ENCODE peak calls at places on chromosomes 11 and 22, in ten cellular contexts. W is CD8-positive, alpha-beta memory T cell; E is fibroblast of the aortic adventitia; Q is heart right ventricle; T is AG10803; A is PC-3; J is suprapubic skin; D is hepatocyte; V is cardiac fibroblast; I is fibroblast of mammary gland. L is an unnamed sample.

GRCh38 chr11:111417766-111418435 is 38.8 kb upstream of the POU2AF1 start:
- DNase-seq in W (no peak), E (peak), Q (peak), T (peak), A (no peak), J (no peak), D (peak), V (peak), I (peak), L (no peak)

GRCh38 chr11:131592734-131593133 is 222.3 kb downstream of the NTM start:
- DNase-seq in W (no peak), E (no peak), Q (no peak), T (no peak), A (no peak), J (no peak), D (no peak), V (no peak), I (no peak), L (no peak)

GRCh38 chr11:131889760-131890620 is 519.6 kb downstream of the NTM start:
- DNase-seq in W (no peak), E (no peak), Q (no peak), T (peak), A (no peak), J (no peak), D (no peak), V (peak), I (no peak), L (no peak)

GRCh38 chr22:23832226-23833016 is 6.4 kb downstream of the DERL3 start:
- DNase-seq in W (no peak), E (no peak), Q (no peak), T (no peak), A (no peak), J (peak), D (no peak), V (no peak), I (no peak), L (no peak)

GRCh38 chr22:28514314-28514713 is 165.3 kb downstream of the TTC28 start:
- DNase-seq in W (no peak), E (peak), Q (no peak), T (peak), A (no peak), J (no peak), D (no peak), V (peak), I (peak), L (no peak)

GRCh38 chr11:92810423-92810822 is 159.0 kb upstream of the MTNR1B start:
- DNase-seq in W (no peak), E (no peak), Q (no peak), T (no peak), A (no peak), J (no peak), D (no peak), V (no peak), I (no peak), L (no peak)

GRCh38 chr11:12204506-12204905 is 94.1 kb downstream of the MICAL2 start:
- DNase-seq in W (no peak), E (no peak), Q (no peak), T (no peak), A (no peak), J (no peak), D (no peak), V (no peak), I (no peak), L (no peak)

GRCh38 chr22:23233746-23234408 is 53.6 kb downstream of the BCR start:
- DNase-seq in W (no peak), E (peak), Q (peak), T (peak), A (peak), J (no peak), D (peak), V (peak), I (peak), L (no peak)

GRCh38 chr22:35559354-35560005 is 18.8 kb downstream of the RASD2 start:
- DNase-seq in W (no peak), E (no peak), Q (no peak), T (peak), A (no peak), J (no peak), D (no peak), V (no peak), I (no peak), L (no peak)

GRCh38 chr11:35418847-35419712 is at the start of gene SLC1A2:
- DNase-seq in W (no peak), E (peak), Q (peak), T (peak), A (no peak), J (no peak), D (peak), V (peak), I (peak), L (peak)

GRCh38 chr11:21625982-21626381 is 566.9 kb upstream of the ANO5 start:
- DNase-seq in W (no peak), E (no peak), Q (peak), T (no peak), A (no peak), J (no peak), D (no peak), V (no peak), I (no peak), L (no peak)

GRCh38 chr11:109547356-109548027 is 125.5 kb downstream of the C11orf87 start:
- DNase-seq in W (no peak), E (peak), Q (no peak), T (peak), A (peak), J (no peak), D (no peak), V (peak), I (peak), L (no peak)

GRCh38 chr22:50739279-50739691 is 1.3 kb downstream of the ACR start:
- DNase-seq in W (no peak), E (no peak), Q (no peak), T (no peak), A (no peak), J (no peak), D (no peak), V (no peak), I (no peak), L (no peak)

GRCh38 chr11:71305451-71306125 is 53.2 kb upstream of the SHANK2 start:
- DNase-seq in W (no peak), E (no peak), Q (no peak), T (no peak), A (no peak), J (peak), D (no peak), V (no peak), I (no peak), L (no peak)

GRCh38 chr11:10117709-10118341 is 176.2 kb downstream of the SBF2 start:
- DNase-seq in W (no peak), E (peak), Q (no peak), T (peak), A (peak), J (no peak), D (no peak), V (peak), I (peak), L (no peak)

GRCh38 chr11:68269414-68270081 is 2.2 kb downstream of the C11orf24 start:
- DNase-seq in W (no peak), E (peak), Q (no peak), T (peak), A (peak), J (no peak), D (peak), V (peak), I (peak), L (no peak)

GRCh38 chr22:19068784-19069271 is 53.4 kb downstream of the DGCR2 start:
- DNase-seq in W (no peak), E (no peak), Q (no peak), T (no peak), A (no peak), J (peak), D (no peak), V (no peak), I (no peak), L (no peak)

GRCh38 chr22:42344391-42344861 is 74.0 kb upstream of the TCF20 start:
- DNase-seq in W (no peak), E (peak), Q (no peak), T (peak), A (no peak), J (no peak), D (peak), V (peak), I (no peak), L (no peak)

GRCh38 chr11:43941257-43941879 is 1.1 kb upstream of the C11orf96 start:
- DNase-seq in W (no peak), E (peak), Q (no peak), T (no peak), A (no peak), J (no peak), D (no peak), V (peak), I (peak), L (peak)

GRCh38 chr11:130407978-130408377 is 20.4 kb downstream of the ADAMTS8 start:
- DNase-seq in W (no peak), E (peak), Q (peak), T (peak), A (peak), J (no peak), D (peak), V (peak), I (peak), L (no peak)

DNA sequence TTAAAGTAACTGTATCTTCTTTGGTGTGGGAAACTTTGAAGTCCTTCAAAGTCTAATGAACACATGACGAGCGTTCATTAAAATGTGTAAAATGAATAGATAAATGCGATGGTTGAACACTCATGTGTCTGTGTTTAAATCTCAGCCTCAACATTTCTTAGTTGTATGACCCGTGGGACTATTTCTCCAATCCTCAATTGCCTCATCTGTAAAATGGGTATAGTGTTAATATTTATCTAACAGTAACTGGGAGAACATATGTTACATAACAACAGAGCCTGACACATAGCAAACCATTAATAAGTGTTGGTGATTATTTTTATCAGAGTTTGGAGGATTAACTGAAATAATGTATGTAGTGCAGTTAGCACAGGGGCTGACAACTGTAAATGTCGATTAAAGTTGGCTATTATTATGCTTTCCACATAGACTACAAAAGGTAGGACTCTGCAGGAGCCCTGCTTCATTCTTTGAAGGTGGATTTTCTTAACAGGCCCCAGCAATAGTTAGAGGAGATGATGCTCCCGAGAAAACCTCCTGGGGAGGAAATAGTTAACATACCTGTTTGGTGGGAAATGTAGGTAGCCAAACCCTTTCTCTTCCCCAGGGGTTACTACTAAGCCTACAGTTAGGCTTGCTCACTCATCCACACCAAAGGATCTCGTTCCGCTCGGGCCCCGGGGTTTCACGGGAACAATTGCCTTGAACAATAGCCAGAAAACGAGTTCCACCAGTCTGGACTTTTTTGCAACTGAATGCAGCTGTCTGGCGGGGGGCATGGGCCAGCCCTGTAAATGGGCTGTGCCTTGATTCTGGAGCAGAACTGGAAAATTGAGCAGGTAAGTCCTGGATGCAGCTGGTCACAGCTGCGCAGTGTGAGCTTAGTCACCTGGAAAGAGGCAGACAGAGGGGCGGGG is 133.4 kb downstream of the DBX1 start:
- DNase-seq in W (no peak), E (no peak), Q (no peak), T (no peak), A (peak), J (no peak), D (peak), V (no peak), I (no peak), L (no peak)
- H3K4me3 ChIP-seq in W (no peak), E (no peak), Q (no peak), T (no peak), A (no peak), J (no peak), D (no peak), V (no peak), I (no peak), L (peak)

GRCh38 chr11:62882428-62882742 is 1.7 kb downstream of the SLC3A2 start:
- DNase-seq in W (no peak), E (no peak), Q (no peak), T (no peak), A (no peak), J (no peak), D (no peak), V (no peak), I (no peak), L (no peak)
- H3K4me3 ChIP-seq in W (peak), E (peak), Q (peak), T (peak), A (peak), J (peak), D (peak), V (peak), I (peak), L (peak)

DNA sequence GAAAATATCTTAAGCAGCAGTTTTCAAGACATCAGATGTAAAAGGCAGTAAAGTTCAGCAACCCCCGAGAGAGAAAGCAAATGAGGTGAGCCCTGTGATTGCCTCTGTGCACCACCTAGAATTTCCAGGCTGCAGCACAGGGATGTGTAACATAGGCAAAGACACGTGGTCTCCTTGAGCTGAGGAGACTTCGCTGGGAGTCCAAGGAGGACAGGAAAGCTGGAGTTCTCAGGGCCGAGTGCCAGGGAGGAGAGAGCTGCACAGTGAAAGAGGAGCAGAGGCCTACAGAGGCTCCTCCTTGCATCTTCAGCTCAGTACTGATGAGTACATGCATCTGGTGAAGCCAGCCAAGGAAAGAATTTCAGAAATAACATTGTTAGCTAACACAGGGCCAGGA is 17.6 kb upstream of the TOLLIP start:
- DNase-seq in W (no peak), E (no peak), Q (no peak), T (peak), A (no peak), J (no peak), D (no peak), V (peak), I (no peak), L (no peak)
- H3K4me3 ChIP-seq in W (no peak), E (no peak), Q (no peak), T (no peak), A (no peak), J (no peak), D (no peak), V (no peak), I (no peak), L (no peak)

GRCh38 chr11:117095301-117096139 is 2.7 kb downstream of the SIK3 start:
- DNase-seq in W (no peak), E (peak), Q (no peak), T (peak), A (peak), J (no peak), D (no peak), V (peak), I (peak), L (no peak)
- H3K4me3 ChIP-seq in W (peak), E (peak), Q (no peak), T (peak), A (peak), J (peak), D (no peak), V (no peak), I (no peak), L (no peak)

DNA sequence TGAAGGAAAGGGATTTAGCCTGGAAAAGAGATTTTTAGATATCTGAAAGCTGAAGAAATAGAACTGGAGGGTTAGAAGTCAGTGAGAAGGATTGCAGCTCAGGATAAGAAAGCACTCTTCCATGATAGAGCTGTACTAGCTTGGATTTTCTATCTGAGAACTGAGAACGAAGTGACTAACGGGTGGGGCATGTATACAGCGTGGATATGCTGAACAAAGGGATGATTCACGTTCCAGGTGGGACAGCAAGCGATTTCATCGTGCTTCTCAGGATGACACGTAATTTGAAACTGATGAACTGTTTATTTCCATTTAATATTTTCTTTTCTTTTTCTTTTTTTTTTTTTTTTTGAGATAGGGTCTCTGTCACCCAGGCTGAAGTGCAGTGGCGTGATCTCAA is 53.0 kb downstream of the GRAMD1B start:
- DNase-seq in W (no peak), E (peak), Q (no peak), T (peak), A (peak), J (no peak), D (no peak), V (no peak), I (peak), L (no peak)
- H3K4me3 ChIP-seq in W (no peak), E (no peak), Q (no peak), T (no peak), A (no peak), J (no peak), D (no peak), V (no peak), I (no peak), L (no peak)

GRCh38 chr22:33321466-33321865 is 263.3 kb upstream of the SYN3 start:
- DNase-seq in W (no peak), E (no peak), Q (no peak), T (no peak), A (no peak), J (no peak), D (no peak), V (no peak), I (no peak), L (no peak)
- H3K4me3 ChIP-seq in W (no peak), E (no peak), Q (no peak), T (no peak), A (no peak), J (no peak), D (no peak), V (no peak), I (no peak), L (no peak)

GRCh38 chr22:26477341-26477731 is 6.2 kb downstream of the HPS4 start:
- DNase-seq in W (no peak), E (no peak), Q (no peak), T (no peak), A (no peak), J (no peak), D (no peak), V (no peak), I (no peak), L (peak)
- H3K4me3 ChIP-seq in W (no peak), E (no peak), Q (no peak), T (no peak), A (no peak), J (no peak), D (no peak), V (no peak), I (no peak), L (no peak)

GRCh38 chr11:57426439-57426753 is 525 bp downstream of the SLC43A3 start:
- DNase-seq in W (no peak), E (no peak), Q (no peak), T (no peak), A (peak), J (no peak), D (no peak), V (no peak), I (no peak), L (no peak)

GRCh38 chr11:57425565-57426438 is 1.1 kb downstream of the SLC43A3 start:
- DNase-seq in W (no peak), E (peak), Q (peak), T (peak), A (no peak), J (peak), D (peak), V (peak), I (peak), L (no peak)

GRCh38 chr11:57424802-57425564 is 1.9 kb downstream of the SLC43A3 start:
- DNase-seq in W (peak), E (peak), Q (peak), T (peak), A (peak), J (peak), D (peak), V (peak), I (peak), L (peak)

GRCh38 chr11:57422669-57423068 is 4.3 kb downstream of the SLC43A3 start:
- DNase-seq in W (no peak), E (no peak), Q (no peak), T (no peak), A (no peak), J (no peak), D (no peak), V (no peak), I (no peak), L (no peak)

GRCh38 chr11:57424137-57424801 is 2.7 kb downstream of the SLC43A3 start:
- DNase-seq in W (no peak), E (no peak), Q (no peak), T (no peak), A (no peak), J (no peak), D (no peak), V (no peak), I (no peak), L (no peak)
- H3K4me3 ChIP-seq in W (peak), E (peak), Q (peak), T (no peak), A (no peak), J (peak), D (no peak), V (peak), I (peak), L (no peak)

L was measured in WERI-Rb-1.